ENCODE peak calls at places on chromosomes 11 and 22, in ten cellular contexts. T is activated gamma-delta T cell treated with anti-CD3 and anti-CD28 coated beads, Interleukin-2, amount 50 U/mL, for 16 hours; G is BJ; J is CD4-positive, alpha-beta T cell; C is myocyte; N is activated CD4-positive, alpha-beta T cell treated with anti-CD3 and anti-CD28 coated beads for 4 hours; I is vagina; O is lower leg skin; X is RPMI7951; R is EL. Y is an unnamed sample.

GRCh38 chr11:82730286-82730685 is 3.4 kb downstream of the FAM181B start:
- DNase-seq in T (no peak), G (no peak), J (no peak), C (no peak), N (no peak), I (no peak), O (no peak), X (no peak), R (no peak), Y (no peak)

GRCh38 chr11:44989831-44990566 is 39.3 kb upstream of the TP53I11 start:
- DNase-seq in T (no peak), G (no peak), J (no peak), C (no peak), N (no peak), I (peak), O (peak), X (no peak), R (no peak), Y (no peak)

GRCh38 chr11:78351193-78351592 is 66.4 kb downstream of the GAB2 start:
- DNase-seq in T (no peak), G (no peak), J (no peak), C (no peak), N (no peak), I (no peak), O (no peak), X (no peak), R (no peak), Y (no peak)

GRCh38 chr11:128688031-128688713 is 5.7 kb upstream of the FLI1 start:
- DNase-seq in T (no peak), G (no peak), J (no peak), C (no peak), N (no peak), I (no peak), O (no peak), X (no peak), R (no peak), Y (no peak)

GRCh38 chr22:22226448-22227187 is 18.0 kb upstream of the VPREB1 start:
- DNase-seq in T (no peak), G (no peak), J (no peak), C (no peak), N (no peak), I (no peak), O (peak), X (no peak), R (no peak), Y (no peak)

GRCh38 chr22:28977481-28977971 is 84.1 kb downstream of the C22orf31 start:
- DNase-seq in T (no peak), G (no peak), J (no peak), C (peak), N (no peak), I (no peak), O (no peak), X (peak), R (no peak), Y (no peak)

GRCh38 chr11:2529173-2529572 is 84.4 kb downstream of the KCNQ1 start:
- DNase-seq in T (no peak), G (no peak), J (no peak), C (no peak), N (no peak), I (no peak), O (peak), X (no peak), R (no peak), Y (no peak)

GRCh38 chr11:67347964-67348749 is 5.2 kb downstream of the POLD4 start:
- DNase-seq in T (no peak), G (no peak), J (no peak), C (no peak), N (no peak), I (no peak), O (no peak), X (peak), R (peak), Y (no peak)

GRCh38 chr11:82826526-82826925 is 73.7 kb downstream of the PRCP start:
- DNase-seq in T (no peak), G (no peak), J (no peak), C (no peak), N (no peak), I (no peak), O (no peak), X (no peak), R (no peak), Y (no peak)

GRCh38 chr11:66268953-66269906 is 791 bp downstream of the RAB1B start:
- DNase-seq in T (no peak), G (no peak), J (no peak), C (peak), N (no peak), I (no peak), O (no peak), X (peak), R (peak), Y (no peak)

GRCh38 chr11:130781906-130782305 is 134.4 kb downstream of the SNX19 start:
- DNase-seq in T (no peak), G (peak), J (no peak), C (peak), N (no peak), I (no peak), O (no peak), X (peak), R (peak), Y (no peak)

GRCh38 chr11:79413258-79413657 is 27.6 kb downstream of the TENM4 start:
- DNase-seq in T (no peak), G (peak), J (no peak), C (peak), N (no peak), I (no peak), O (peak), X (peak), R (peak), Y (no peak)

GRCh38 chr11:12543596-12544415 is 130.4 kb upstream of the TEAD1 start:
- DNase-seq in T (no peak), G (no peak), J (no peak), C (no peak), N (no peak), I (no peak), O (peak), X (no peak), R (peak), Y (no peak)

GRCh38 chr22:43828711-43829447 is 16.8 kb upstream of the EFCAB6 start:
- DNase-seq in T (no peak), G (no peak), J (no peak), C (peak), N (no peak), I (no peak), O (peak), X (peak), R (no peak), Y (no peak)

GRCh38 chr11:60870733-60871377 is 3.5 kb downstream of the ZP1 start:
- DNase-seq in T (no peak), G (no peak), J (no peak), C (no peak), N (no peak), I (no peak), O (no peak), X (no peak), R (no peak), Y (no peak)

GRCh38 chr22:45903355-45904149 is 73.4 kb downstream of the WNT7B start:
- DNase-seq in T (no peak), G (peak), J (no peak), C (peak), N (no peak), I (no peak), O (no peak), X (peak), R (peak), Y (no peak)

GRCh38 chr11:122850076-122850631 is 11.9 kb downstream of the CRTAM start:
- DNase-seq in T (peak), G (no peak), J (no peak), C (peak), N (no peak), I (no peak), O (no peak), X (peak), R (peak), Y (no peak)

Y was measured in CD4-positive, alpha-beta memory T cell.